ENCODE peak calls at places on chromosome 10, in four cellular contexts. V is right lobe of liver, S is hepatocyte, Z is cardiac muscle cell. J is an unnamed sample.

GRCh38 chr10:116241642-116242405 is 31.2 kb downstream of the GFRA1 start:
- DNase-seq in V (no peak), S (no peak), Z (no peak), J (no peak)

GRCh38 chr10:132111871-132112341 is 46.2 kb downstream of the JAKMIP3 start:
- DNase-seq in V (peak; percentile 50), S (no peak), Z (no peak), J (peak; percentile 4)

GRCh38 chr10:51083280-51083986 is 9.1 kb downstream of the PRKG1 start:
- DNase-seq in V (no peak), S (peak; percentile 11), Z (peak; percentile 47), J (no peak)

GRCh38 chr10:119724630-119725549 is 960 bp upstream of the INPP5F start:
- DNase-seq in V (no peak), S (no peak), Z (peak; percentile 17), J (no peak)

GRCh38 chr10:50291261-50291850 is 40.0 kb upstream of the ASAH2 start:
- DNase-seq in V (no peak), S (no peak), Z (peak; percentile 40), J (no peak)

GRCh38 chr10:100894033-100894432 is 18.7 kb upstream of the SLF2 start:
- DNase-seq in V (no peak), S (no peak), Z (no peak), J (no peak)

GRCh38 chr10:47189802-47190201 is 110.2 kb upstream of the GDF10 start:
- DNase-seq in V (no peak), S (no peak), Z (no peak), J (no peak)

GRCh38 chr10:135601-136464 is 578 bp downstream of the ZMYND11 start:
- DNase-seq in V (peak; percentile 76), S (peak; percentile 78), Z (peak; percentile 59), J (peak; percentile 40)

GRCh38 chr10:19904202-19904661 is 88.0 kb downstream of the PLXDC2 start:
- DNase-seq in V (no peak), S (no peak), Z (peak; percentile 41), J (no peak)

GRCh38 chr10:6920072-6921019 is 340.3 kb upstream of the PRKCQ start:
- DNase-seq in V (peak; percentile 73), S (peak; percentile 86), Z (peak; percentile 53), J (peak; percentile 9)

GRCh38 chr10:57188846-57189245 is 827.8 kb upstream of the ZWINT start:
- DNase-seq in V (no peak), S (no peak), Z (no peak), J (no peak)

GRCh38 chr10:133124357-133125211 is 35.4 kb upstream of the KNDC1 start:
- DNase-seq in V (peak; percentile 60), S (peak; percentile 67), Z (peak; percentile 38), J (peak; percentile 41)
- TF ChIP-seq CTCF in V (peak; percentile 49), S (peak; percentile 75), Z (peak; percentile 58), J (peak; percentile 65)

GRCh38 chr10:73758704-73759511 is 14.7 kb downstream of the SEC24C start:
- DNase-seq in V (no peak), S (no peak), Z (no peak), J (no peak)
- H3K36me3 ChIP-seq in V (peaks cover 59% of the 10 kb centered on the region), S (peaks cover 5% of the 10 kb centered on the region), Z (peaks cover 54% of the 10 kb centered on the region), J (peaks cover 50% of the 10 kb centered on the region)

GRCh38 chr10:58511765-58512469 is 755 bp upstream of the BICC1 start:
- DNase-seq in V (no peak), S (peak; percentile 19), Z (peak; percentile 44), J (peak; percentile 8)
- H3K4me3 ChIP-seq in V (peak overlapping the region; percentile 55), S (peak overlapping the region; percentile 36), Z (peak overlapping the region; percentile 94), J (peak overlapping the region; percentile 45)

GRCh38 chr10:29136401-29136800 is 152.5 kb upstream of the LYZL1 start:
- DNase-seq in V (no peak), S (no peak), Z (peak; percentile 81), J (no peak)

GRCh38 chr10:29135318-29135717 is 153.6 kb upstream of the LYZL1 start:
- DNase-seq in V (no peak), S (no peak), Z (no peak), J (no peak)

GRCh38 chr10:29130190-29130673 is 158.6 kb upstream of the LYZL1 start:
- DNase-seq in V (no peak), S (peak; percentile 63), Z (peak; percentile 66), J (no peak)

GRCh38 chr10:29131952-29132820 is 156.7 kb upstream of the LYZL1 start:
- DNase-seq in V (no peak), S (peak; percentile 25), Z (peak; percentile 72), J (no peak)

DNA sequence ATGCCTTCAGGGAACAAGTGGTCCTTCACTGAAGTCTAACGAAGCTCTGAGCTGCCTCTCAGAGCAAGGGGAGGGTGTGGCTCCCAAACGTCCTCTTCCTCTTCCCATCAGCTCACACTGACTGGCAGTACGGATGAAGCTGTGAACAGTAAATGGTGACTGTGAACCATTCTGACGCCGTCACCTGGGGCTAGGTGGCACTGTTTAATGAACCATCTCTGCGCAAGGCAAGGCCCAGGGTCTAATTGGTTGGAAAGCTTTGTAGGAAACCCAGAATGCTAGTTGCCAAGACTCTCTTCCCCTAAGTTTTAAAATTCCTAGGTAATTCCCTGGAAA is 156.1 kb upstream of the LYZL1 start:
- DNase-seq in V (no peak), S (no peak), Z (no peak), J (no peak)
- TF ChIP-seq CTCF in V (no peak), S (no peak), Z (no peak), J (no peak)

J was measured in WERI-Rb-1.